ENCODE peak calls at places on chromosomes 13 and 19, in ten cellular contexts. B is heart right ventricle, O is BE2C, X is Peyer's patch, W is body of pancreas, N is tibial artery, T is uterus, C is ovary, J is RWPE2, D is osteoblast. A is an unnamed sample. For H3K36me3 and H3K9me3, the result is how much of the 10 kb centered on the place peaks cover.

GRCh38 chr13:62234780-62235530 is 819.3 kb upstream of the PCDH20 start:
- DNase-seq in O (no peak), N (no peak), X (no peak), C (no peak), B (no peak), T (no peak), J (no peak), W (no peak), D (no peak), A (no peak)

GRCh38 chr13:72304121-72304745 is 423.2 kb downstream of the MZT1 start:
- DNase-seq in B (no peak), O (no peak), T (no peak), J (no peak), D (no peak), X (no peak), N (no peak), C (no peak), W (no peak), A (peak)

GRCh38 chr13:109749365-109749764 is 37.0 kb downstream of the IRS2 start:
- DNase-seq in B (no peak), W (no peak), D (no peak), X (no peak), O (no peak), J (no peak), N (no peak), T (no peak), C (no peak), A (no peak)

GRCh38 chr19:3670258-3670795 is 29.9 kb downstream of the PIP5K1C start:
- DNase-seq in W (peak), O (no peak), J (no peak), D (peak), T (peak), C (peak), B (peak), X (no peak), N (peak), A (no peak)

GRCh38 chr13:29918845-29919244 is 68.4 kb upstream of the UBL3 start:
- DNase-seq in J (no peak), W (peak), X (no peak), D (no peak), O (no peak), C (no peak), N (no peak), T (no peak), B (no peak), A (no peak)

GRCh38 chr19:2796659-2797266 is 11.5 kb downstream of the THOP1 start:
- DNase-seq in D (peak), C (no peak), X (no peak), B (peak), N (no peak), W (no peak), O (no peak), J (no peak), T (no peak), A (no peak)

GRCh38 chr13:81726037-81726726 is 1385.3 kb upstream of the SPRY2 start:
- DNase-seq in O (no peak), J (peak), N (no peak), D (no peak), B (no peak), C (no peak), W (no peak), X (no peak), T (no peak), A (no peak)

GRCh38 chr19:53910170-53910518 is 1.1 kb downstream of the CACNG7 start:
- DNase-seq in W (no peak), T (no peak), J (no peak), O (no peak), D (peak), B (no peak), X (no peak), N (no peak), C (no peak), A (peak)

GRCh38 chr13:112143046-112143752 is 76.2 kb downstream of the SOX1 start:
- DNase-seq in O (no peak), X (no peak), T (no peak), D (no peak), W (no peak), N (peak), C (no peak), B (no peak), J (no peak), A (no peak)

GRCh38 chr19:49677232-49677881 is at the start of gene PRMT1:
- DNase-seq in N (no peak), T (no peak), D (peak), X (no peak), B (no peak), W (no peak), O (peak), C (peak), J (peak), A (no peak)

GRCh38 chr13:51887441-51887840 is 25.7 kb downstream of the CCDC70 start:
- DNase-seq in N (no peak), T (no peak), O (no peak), W (no peak), X (no peak), J (no peak), C (no peak), D (no peak), B (no peak), A (no peak)

GRCh38 chr19:32422435-32422834 is 16.9 kb downstream of the DPY19L3 start:
- DNase-seq in O (no peak), T (no peak), B (no peak), W (no peak), D (no peak), C (no peak), X (no peak), J (no peak), N (no peak), A (no peak)

GRCh38 chr19:48878219-48879024 is 6.2 kb downstream of the PPP1R15A start:
- DNase-seq in J (no peak), B (peak), N (peak), O (no peak), X (no peak), C (no peak), T (no peak), D (peak), W (no peak), A (no peak)

GRCh38 chr13:113064534-113065405 is 40.8 kb upstream of the F7 start:
- DNase-seq in B (no peak), X (no peak), D (peak), J (no peak), T (no peak), W (no peak), C (no peak), N (no peak), O (no peak), A (peak)

GRCh38 chr19:50679177-50680125 is 30.2 kb downstream of the C19orf81 start:
- DNase-seq in X (peak), W (peak), N (peak), C (peak), T (peak), J (no peak), B (peak), O (peak), D (peak), A (peak)

GRCh38 chr13:111282425-111282824 is 38.0 kb upstream of the TEX29 start:
- DNase-seq in B (no peak), T (no peak), D (no peak), N (no peak), W (peak), J (no peak), C (no peak), O (no peak), X (no peak), A (no peak)

GRCh38 chr13:101893021-101893420 is 440.5 kb downstream of the ITGBL1 start:
- DNase-seq in X (no peak), C (no peak), B (peak), N (no peak), D (no peak), J (no peak), W (no peak), O (peak), T (no peak), A (peak)

GRCh38 chr13:59823495-59823894 is 340.2 kb downstream of the DIAPH3 start:
- DNase-seq in J (no peak), B (no peak), C (no peak), W (no peak), N (no peak), X (no peak), T (no peak), O (no peak), D (no peak), A (no peak)

GRCh38 chr13:44870456-44870929 is 118.8 kb downstream of the NUFIP1 start:
- DNase-seq in C (no peak), X (peak), W (peak), O (no peak), T (peak), B (peak), D (no peak), J (no peak), N (no peak), A (no peak)

GRCh38 chr19:38032151-38032550 is 125.1 kb downstream of the SIPA1L3 start:
- DNase-seq in X (no peak), W (no peak), N (no peak), C (no peak), D (no peak), B (no peak), O (no peak), T (no peak), J (no peak), A (peak)

GRCh38 chr19:38033658-38034150 is 126.7 kb downstream of the SIPA1L3 start:
- DNase-seq in T (no peak), N (no peak), J (no peak), X (no peak), C (no peak), B (no peak), W (no peak), D (no peak), O (no peak), A (no peak)

GRCh38 chr19:38032951-38033350 is 125.9 kb downstream of the SIPA1L3 start:
- DNase-seq in O (no peak), C (no peak), T (no peak), J (no peak), B (no peak), D (no peak), N (no peak), X (no peak), W (no peak), A (peak)

GRCh38 chr19:38035515-38036495 is 128.8 kb downstream of the SIPA1L3 start:
- DNase-seq in B (no peak), N (peak), D (no peak), J (no peak), T (no peak), W (no peak), C (peak), X (no peak), O (peak), A (no peak)

DNA sequence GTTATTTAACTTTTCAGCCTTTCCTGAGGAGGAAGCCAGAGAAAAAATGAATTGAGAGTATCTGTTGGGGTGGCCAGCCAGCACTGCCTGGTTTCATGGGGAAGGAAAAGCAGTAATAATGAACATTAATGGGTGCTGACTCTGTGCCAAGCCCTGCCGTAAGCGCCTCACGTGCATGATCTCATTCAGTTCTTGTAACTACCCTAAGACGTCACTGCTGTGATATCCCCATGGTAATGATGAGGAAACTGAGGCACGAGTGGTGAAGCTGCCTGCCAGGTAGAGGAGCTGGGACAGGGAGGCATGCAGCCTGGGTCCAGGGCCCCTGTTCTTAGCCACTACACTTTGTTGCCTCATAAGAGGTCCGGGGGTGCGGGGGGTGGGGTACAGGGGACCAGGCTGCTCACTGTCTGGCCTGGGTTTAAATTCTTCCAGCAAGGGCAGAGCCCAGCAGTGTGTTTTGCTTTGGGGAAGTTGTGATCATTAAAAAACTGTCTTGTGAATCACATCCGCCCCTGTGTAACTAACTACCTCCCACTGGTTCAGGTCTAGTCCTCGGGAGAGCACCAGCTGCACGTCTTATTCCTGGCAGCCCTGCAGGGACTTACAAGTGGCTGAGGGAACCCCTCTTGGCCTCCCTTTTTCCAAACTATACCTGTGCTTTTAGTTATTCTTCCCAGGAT is 127.3 kb downstream of the SIPA1L3 start:
- DNase-seq in N (no peak), O (no peak), W (no peak), X (no peak), T (no peak), B (no peak), D (no peak), C (no peak), J (no peak), A (no peak)
- TF ChIP-seq CTCF in N (no peak), O (no peak), W (no peak), X (no peak), T (no peak), B (no peak), D (no peak), C (no peak), J (no peak), A (no peak)

GRCh38 chr19:5214902-5215301 is 125.7 kb downstream of the PTPRS start:
- DNase-seq in W (no peak), B (no peak), X (no peak), T (no peak), J (no peak), D (peak), C (no peak), O (no peak), N (no peak), A (no peak)
- H3K36me3 ChIP-seq in W (half or more), B (half or more), X (under half), T (under half), J (under half), D (half or more), C (under half), O (half or more), N (half or more), A (half or more)

DNA sequence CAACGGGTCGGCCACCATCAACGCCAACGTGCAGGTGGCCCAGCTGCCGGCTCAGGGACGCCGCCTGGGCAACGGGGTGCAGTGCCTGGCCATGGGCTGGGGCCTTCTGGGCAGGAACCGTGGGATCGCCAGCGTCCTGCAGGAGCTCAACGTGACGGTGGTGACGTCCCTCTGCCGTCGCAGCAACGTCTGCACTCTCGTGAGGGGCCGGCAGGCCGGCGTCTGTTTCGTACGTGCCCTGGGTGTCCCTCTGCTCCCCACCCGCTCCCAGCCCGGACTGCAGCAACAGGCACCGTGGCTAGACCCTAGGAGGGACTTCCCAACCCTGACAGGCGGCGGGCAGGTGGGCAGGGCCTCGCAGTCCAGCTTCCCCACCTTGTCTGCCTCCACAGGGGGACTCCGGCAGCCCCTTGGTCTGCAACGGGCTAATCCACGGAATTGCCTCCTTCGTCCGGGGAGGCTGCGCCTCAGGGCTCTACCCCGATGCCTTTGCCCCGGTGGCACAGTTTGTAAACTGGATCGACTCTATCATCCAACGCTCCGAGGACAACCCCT is 3.5 kb downstream of the ELANE start:
- DNase-seq in W (no peak), J (no peak), O (no peak), T (no peak), B (no peak), D (no peak), C (no peak), X (no peak), N (no peak), A (no peak)
- H3K9me3 ChIP-seq in W (under half), J (under half), O (under half), T (under half), B (under half), D (under half), C (under half), X (under half), N (under half), A (under half)

DNA sequence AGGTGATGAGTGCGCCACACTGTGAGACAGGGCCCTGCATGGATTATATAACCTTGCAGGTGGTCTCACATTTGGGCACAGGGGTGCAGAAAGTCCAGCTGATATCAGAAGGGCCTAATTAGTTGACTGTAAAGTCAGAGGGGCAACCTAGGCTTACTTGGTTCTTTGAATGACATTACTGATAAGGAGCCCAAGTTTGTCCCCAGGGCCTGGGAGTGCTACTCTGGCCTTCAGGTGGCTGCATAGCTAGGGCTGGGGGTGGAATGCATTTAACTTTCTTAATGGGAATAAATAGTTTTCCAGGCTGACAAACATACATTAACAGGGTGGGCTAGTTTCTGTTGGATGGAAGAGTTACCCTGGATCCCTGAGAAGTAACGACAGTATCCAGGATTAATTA is 3.3 kb downstream of the WDR87 start:
- DNase-seq in W (peak), J (no peak), N (no peak), O (no peak), X (no peak), B (no peak), C (no peak), T (no peak), D (no peak), A (no peak)
- TF ChIP-seq CTCF in W (no peak), J (no peak), N (no peak), O (no peak), X (no peak), B (no peak), C (no peak), T (no peak), D (no peak), A (no peak)

GRCh38 chr13:97307882-97308624 is 85.9 kb downstream of the MBNL2 start:
- DNase-seq in J (no peak), C (no peak), N (no peak), D (peak), O (peak), T (no peak), B (peak), X (no peak), W (peak), A (peak)
- H3K36me3 ChIP-seq in J (under half), C (under half), N (under half), D (under half), O (under half), T (under half), B (under half), X (under half), W (under half), A (under half)

DNA sequence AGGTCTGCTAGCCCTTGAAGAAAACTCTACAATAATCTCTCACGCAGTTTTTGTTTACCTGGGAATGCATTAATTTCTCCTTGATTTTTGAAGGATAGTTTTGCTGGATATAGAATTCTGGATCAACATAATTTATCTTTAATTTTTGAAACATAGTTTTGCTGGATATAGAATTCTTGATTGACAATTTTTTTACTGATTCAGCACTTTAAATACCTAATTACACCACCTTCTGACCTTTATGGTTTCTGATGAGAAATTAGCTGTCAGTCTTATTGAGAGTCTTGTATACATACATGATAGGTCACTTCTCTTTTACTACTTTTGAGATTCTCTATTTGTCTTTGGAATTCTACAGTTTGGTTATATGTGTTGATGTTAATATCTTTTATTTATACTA is 741.6 kb downstream of the FGF9 start:
- DNase-seq in T (no peak), O (no peak), X (no peak), J (no peak), W (no peak), C (no peak), B (no peak), D (no peak), N (no peak), A (no peak)
- H3K9me3 ChIP-seq in T (under half), O (under half), X (under half), J (under half), W (under half), C (under half), B (under half), D (under half), N (under half), A (under half)

DNA sequence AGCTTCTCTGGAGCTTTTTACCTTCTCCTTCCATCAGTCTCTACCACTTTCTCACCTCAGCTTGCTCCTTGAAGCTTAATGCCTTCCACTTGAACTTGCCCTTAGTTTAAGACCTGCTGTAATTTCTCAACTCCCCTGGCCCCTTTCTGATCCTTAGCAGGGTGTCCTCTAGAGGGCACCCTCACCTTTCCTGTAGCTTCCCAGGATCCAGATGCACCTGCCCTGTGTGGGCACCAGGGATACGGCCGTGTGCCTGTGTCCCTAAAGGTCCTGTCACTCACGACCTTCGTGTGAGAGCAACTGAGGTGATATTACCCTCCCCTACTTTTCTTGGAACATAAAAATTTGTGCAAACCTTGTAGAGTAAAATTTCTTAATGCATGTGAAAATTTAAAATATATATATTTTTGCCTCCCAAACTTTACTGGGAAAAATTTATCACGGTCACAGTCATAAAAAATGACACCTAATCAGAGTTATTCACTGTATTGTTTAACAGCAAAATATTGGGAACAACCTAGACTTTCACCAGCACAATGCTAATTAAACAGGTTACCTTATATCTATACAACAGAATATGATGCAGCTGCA is 46.4 kb downstream of the PSG3 start:
- DNase-seq in D (peak), C (no peak), B (no peak), O (peak), W (peak), N (no peak), X (no peak), J (no peak), T (no peak), A (no peak)
- TF ChIP-seq CTCF in D (peak), C (no peak), B (peak), O (peak), W (peak), N (no peak), X (no peak), J (peak), T (no peak), A (peak)

GRCh38 chr13:41127746-41128145 is 4.9 kb downstream of the KBTBD6 start:
- DNase-seq in O (no peak), W (no peak), X (no peak), N (no peak), J (no peak), D (no peak), T (no peak), C (no peak), B (no peak), A (peak)
- H3K36me3 ChIP-seq in O (under half), W (under half), X (under half), N (under half), J (under half), D (under half), T (under half), C (under half), B (under half), A (under half)

GRCh38 chr19:14961956-14962685 is 17.5 kb downstream of the SLC1A6 start:
- DNase-seq in W (no peak), J (no peak), O (no peak), X (no peak), C (no peak), N (no peak), T (no peak), B (no peak), D (no peak), A (no peak)
- H3K9me3 ChIP-seq in W (under half), J (under half), O (under half), X (under half), C (under half), N (under half), T (under half), B (under half), D (under half), A (under half)

A was measured in cardiac muscle cell.